ENCODE peak calls at places on chromosomes 4 and X, in ten cellular contexts. K, A, Y, V, R, N, W, I, O and L are unnamed samples.

GRCh38 chr4:38787693-38788092 is 4.9 kb upstream of the TLR10 start:
- DNase-seq in N (no peak), I (no peak), O (no peak), A (no peak), W (no peak), R (no peak), Y (no peak), V (peak; percentile 49), K (no peak), L (no peak)

GRCh38 chrX:37753384-37753783 is 26.5 kb upstream of the CYBB start:
- DNase-seq in O (no peak), I (no peak), W (no peak), R (no peak), A (no peak), V (no peak), Y (no peak), N (no peak), K (no peak), L (no peak)

GRCh38 chrX:11597479-11597878 is 68.2 kb downstream of the ARHGAP6 start:
- DNase-seq in A (peak; percentile 56), O (no peak), N (no peak), I (no peak), R (no peak), W (no peak), V (no peak), K (no peak), Y (no peak), L (no peak)

GRCh38 chr4:156642161-156642560 is 329.4 kb downstream of the PDGFC start:
- DNase-seq in R (no peak), A (peak; percentile 23), W (no peak), V (no peak), N (peak; percentile 5), O (no peak), K (no peak), I (no peak), Y (no peak), L (no peak)

GRCh38 chr4:7993671-7994070 is 54.0 kb upstream of the AFAP1 start:
- DNase-seq in A (no peak), R (no peak), W (no peak), I (no peak), N (no peak), K (no peak), O (no peak), Y (no peak), V (no peak), L (no peak)

GRCh38 chr4:94676910-94677309 is 80.8 kb upstream of the BMPR1B start:
- DNase-seq in R (no peak), Y (no peak), I (no peak), K (no peak), N (peak; percentile 50), V (no peak), O (no peak), A (no peak), W (no peak), L (no peak)

GRCh38 chr4:67929447-67929846 is 33.8 kb downstream of the TMPRSS11A start:
- DNase-seq in N (peak; percentile 33), V (no peak), R (no peak), K (peak; percentile 94), A (peak; percentile 83), I (no peak), O (no peak), W (no peak), Y (no peak), L (no peak)

GRCh38 chrX:111361751-111362150 is 50.2 kb downstream of the DCX start:
- DNase-seq in R (no peak), N (no peak), O (no peak), K (no peak), A (no peak), I (no peak), Y (no peak), W (no peak), V (no peak), L (no peak)

GRCh38 chr4:182679531-182679930 is 237.7 kb downstream of the DCTD start:
- DNase-seq in I (no peak), Y (no peak), A (no peak), W (no peak), O (no peak), K (no peak), V (no peak), R (no peak), N (no peak), L (no peak)